ENCODE peak calls at places on chromosomes 13 and 19, in four cellular contexts. V is iPS-NIHi11, T is HuH-7.5, S is T-helper 1 cell. M is an unnamed sample.

GRCh38 chr19:42074513-42075363 is 1.2 kb upstream of the ZNF574 start:
- DNase-seq in V (no peak), T (no peak), S (no peak), M (peak)

GRCh38 chr19:33665776-33666175 is 44.0 kb downstream of the CHST8 start:
- DNase-seq in V (no peak), T (no peak), S (no peak), M (no peak)

GRCh38 chr19:31960474-31960873 is 384.9 kb upstream of the ZNF507 start:
- DNase-seq in V (no peak), T (no peak), S (no peak), M (no peak)

GRCh38 chr19:18167975-18168645 is 5.5 kb upstream of the IFI30 start:
- DNase-seq in V (peak), T (peak), S (peak), M (no peak)

GRCh38 chr13:33721719-33722118 is 96.2 kb upstream of the RFC3 start:
- DNase-seq in V (no peak), T (no peak), S (no peak), M (no peak)

GRCh38 chr13:38804536-38804935 is 117.7 kb downstream of the FREM2 start:
- DNase-seq in V (no peak), T (no peak), S (no peak), M (no peak)

GRCh38 chr19:18063463-18063862 is 23.3 kb downstream of the IL12RB1 start:
- DNase-seq in V (no peak), T (no peak), S (peak), M (no peak)

GRCh38 chr13:98752111-98752941 is at the start of gene SLC15A1:
- DNase-seq in V (peak), T (no peak), S (no peak), M (peak)

GRCh38 chr13:89375839-89376238 is 1704.7 kb downstream of the SLITRK5 start:
- DNase-seq in V (no peak), T (no peak), S (no peak), M (no peak)

GRCh38 chr13:94195715-94196114 is 283.8 kb downstream of the DCT start:
- DNase-seq in V (no peak), T (no peak), S (no peak), M (no peak)

GRCh38 chr13:113802090-113802531 is 43.1 kb downstream of the TMEM255B start:
- DNase-seq in V (peak), T (no peak), S (no peak), M (no peak)

GRCh38 chr13:23680836-23681235 is 110.6 kb downstream of the TNFRSF19 start:
- DNase-seq in V (no peak), T (no peak), S (no peak), M (no peak)

GRCh38 chr19:15251010-15251748 is 18.9 kb upstream of the EPHX3 start:
- DNase-seq in V (no peak), T (no peak), S (no peak), M (no peak)